ENCODE peak calls at places on chromosomes 7 and 10, in seven cellular contexts. A, Y, L, Z, T, F and X are unnamed samples.

GRCh38 chr7:124720195-124720594 is 45.4 kb downstream of the GPR37 start:
- DNase-seq in T (no peak), Z (no peak), F (no peak), A (no peak), L (no peak), Y (no peak), X (no peak)

GRCh38 chr10:129525408-129525807 is 58.4 kb downstream of the MGMT start:
- DNase-seq in Y (no peak), F (peak; percentile 22), T (no peak), Z (no peak), A (no peak), L (no peak), X (no peak)

GRCh38 chr7:151961536-151961935 is 5.3 kb downstream of the GALNTL5 start:
- DNase-seq in T (no peak), Z (no peak), Y (no peak), L (no peak), F (no peak), A (no peak), X (no peak)

GRCh38 chr7:81007053-81007452 is 88.2 kb upstream of the SEMA3C start:
- DNase-seq in L (no peak), A (no peak), Y (no peak), F (no peak), Z (no peak), T (no peak), X (no peak)

GRCh38 chr7:94069154-94069739 is 65.1 kb upstream of the BET1 start:
- DNase-seq in F (no peak), A (no peak), Y (no peak), L (no peak), Z (no peak), T (no peak), X (no peak)

GRCh38 chr10:96706331-96706853 is 13.9 kb downstream of the PIK3AP1 start:
- DNase-seq in Y (no peak), Z (no peak), F (no peak), L (no peak), T (no peak), A (no peak), X (no peak)

GRCh38 chr10:105586451-105587098 is 945.5 kb downstream of the SORCS3 start:
- DNase-seq in Z (no peak), Y (no peak), A (no peak), T (no peak), F (no peak), L (no peak), X (no peak)

GRCh38 chr10:121753726-121754476 is 155.7 kb upstream of the FGFR2 start:
- DNase-seq in Z (no peak), L (no peak), F (no peak), T (no peak), Y (no peak), A (no peak), X (no peak)

GRCh38 chr10:6920072-6921019 is 340.3 kb upstream of the PRKCQ start:
- DNase-seq in F (peak; percentile 58), Y (peak; percentile 73), T (peak; percentile 87), Z (peak; percentile 69), L (peak; percentile 77), A (peak; percentile 49), X (peak; percentile 24)

GRCh38 chr7:109873296-109873695 is 1217.6 kb upstream of the LRRN3 start:
- DNase-seq in T (peak; percentile 20), Y (peak; percentile 56), F (no peak), Z (no peak), A (no peak), L (peak; percentile 52), X (no peak)

GRCh38 chr10:123994417-123995081 is 98.8 kb downstream of the CHST15 start:
- DNase-seq in F (peak; percentile 87), A (peak; percentile 60), L (peak; percentile 90), Z (peak; percentile 87), T (peak; percentile 89), Y (peak; percentile 91), X (peak; percentile 92)

GRCh38 chr10:80137031-80137712 is 4.6 kb downstream of the PLAC9 start:
- DNase-seq in A (no peak), L (no peak), T (no peak), F (no peak), Z (peak; percentile 62), Y (no peak), X (peak; percentile 76)

GRCh38 chr10:31768467-31768866 is 160.2 kb downstream of the ARHGAP12 start:
- DNase-seq in F (no peak), L (no peak), A (no peak), T (no peak), Z (no peak), Y (no peak), X (no peak)

GRCh38 chr10:94890264-94891022 is 48.0 kb upstream of the CYP2C9 start:
- DNase-seq in Z (no peak), Y (no peak), A (no peak), T (no peak), L (no peak), F (no peak), X (no peak)

GRCh38 chr7:1033546-1034145 is 10.7 kb upstream of the GPR146 start:
- DNase-seq in L (no peak), F (no peak), A (no peak), T (no peak), Y (no peak), Z (no peak), X (no peak)

GRCh38 chr10:8663131-8663530 is 608.6 kb downstream of the GATA3 start:
- DNase-seq in T (no peak), F (no peak), Z (no peak), L (no peak), A (no peak), Y (no peak), X (no peak)

GRCh38 chr10:34716958-34717357 is 98.1 kb downstream of the PARD3 start:
- DNase-seq in Y (no peak), T (no peak), Z (no peak), A (no peak), F (no peak), L (no peak), X (no peak)

GRCh38 chr10:60611291-60611747 is 167.0 kb upstream of the CDK1 start:
- DNase-seq in L (no peak), Z (no peak), A (no peak), F (no peak), T (no peak), Y (no peak), X (no peak)

GRCh38 chr10:120456143-120456625 is 843 bp upstream of the PLPP4 start:
- DNase-seq in Y (no peak), A (no peak), T (no peak), L (no peak), Z (no peak), F (no peak), X (no peak)

GRCh38 chr7:70193514-70193913 is 595.2 kb downstream of the AUTS2 start:
- DNase-seq in F (no peak), L (peak; percentile 11), T (no peak), A (no peak), Z (no peak), Y (no peak), X (no peak)

GRCh38 chr7:75892634-75893272 is 13.9 kb downstream of the RHBDD2 start:
- DNase-seq in Z (peak; percentile 57), Y (peak; percentile 72), A (no peak), F (no peak), T (peak; percentile 90), L (peak; percentile 33), X (no peak)

GRCh38 chr7:120842131-120842621 is 15.8 kb downstream of the TSPAN12 start:
- DNase-seq in F (no peak), Z (no peak), T (no peak), A (no peak), Y (no peak), L (no peak), X (no peak)

GRCh38 chr7:45292481-45292880 is 134.9 kb downstream of the RAMP3 start:
- DNase-seq in Y (no peak), T (no peak), L (no peak), A (no peak), F (no peak), Z (peak; percentile 30), X (no peak)

DNA sequence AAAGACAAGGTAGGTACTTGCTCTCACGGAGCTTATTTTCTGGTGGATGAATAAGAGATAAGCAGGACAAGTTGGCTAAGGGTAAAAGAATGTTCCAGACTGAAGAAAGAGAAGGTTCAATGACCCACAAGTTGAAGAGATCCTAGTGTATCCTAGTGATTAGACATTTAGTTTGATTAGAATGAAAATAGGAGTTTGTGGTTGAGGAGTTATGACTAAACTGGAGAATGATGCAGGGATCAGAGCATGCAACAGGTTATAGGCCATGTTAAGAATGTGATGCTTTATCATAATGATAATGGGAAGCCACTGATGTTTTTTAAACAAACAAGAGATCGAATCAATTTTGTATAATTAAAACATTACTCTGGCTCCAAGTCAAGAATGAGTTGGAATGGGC is 357.2 kb downstream of the HPSE2 start:
- DNase-seq in T (no peak), A (no peak), Y (no peak), L (no peak), Z (no peak), F (no peak), X (no peak)
- H3K4me1 ChIP-seq in T (no peaks in the 10 kb centered on the region), A (no peaks in the 10 kb centered on the region), Y (no peaks in the 10 kb centered on the region), L (peaks cover 6% of the 10 kb centered on the region), Z (no peaks in the 10 kb centered on the region), F (no peaks in the 10 kb centered on the region), X (peaks cover 10% of the 10 kb centered on the region)

GRCh38 chr10:77711683-77712049 is 74.1 kb upstream of the KCNMA1 start:
- DNase-seq in F (no peak), Y (no peak), T (no peak), L (no peak), Z (no peak), A (no peak), X (no peak)
- H3K4me3 ChIP-seq in F (no peak overlapping the region), Y (no peak overlapping the region), T (no peak overlapping the region), L (no peak overlapping the region), Z (no peak overlapping the region), A (no peak overlapping the region), X (no peak overlapping the region)

GRCh38 chr7:100891555-100891954 is 2.0 kb upstream of the UFSP1 start:
- DNase-seq in Y (no peak), A (no peak), L (no peak), Z (no peak), T (no peak), F (no peak), X (no peak)

GRCh38 chr7:100890640-100891521 is 1.4 kb upstream of the UFSP1 start:
- DNase-seq in F (no peak), Y (no peak), A (no peak), T (no peak), Z (no peak), L (no peak), X (no peak)

GRCh38 chr7:100893910-100894763 is 1.6 kb downstream of the ACHE start:
- DNase-seq in T (no peak), Y (no peak), A (no peak), Z (no peak), L (no peak), F (no peak), X (no peak)

GRCh38 chr7:100893318-100893895 is 2.3 kb downstream of the ACHE start:
- DNase-seq in Y (no peak), F (no peak), T (no peak), L (no peak), A (no peak), Z (no peak), X (no peak)

GRCh38 chr7:100892364-100893317 is 3.0 kb downstream of the ACHE start:
- DNase-seq in L (no peak), T (no peak), Y (no peak), F (no peak), A (no peak), Z (no peak), X (no peak)
- H3K4me1 ChIP-seq in L (peaks cover 67% of the 10 kb centered on the region), T (peaks cover 55% of the 10 kb centered on the region), Y (no peaks in the 10 kb centered on the region), F (peaks cover 25% of the 10 kb centered on the region), A (peaks cover 8% of the 10 kb centered on the region), Z (peaks cover 32% of the 10 kb centered on the region), X (peaks cover 12% of the 10 kb centered on the region)

DNA sequence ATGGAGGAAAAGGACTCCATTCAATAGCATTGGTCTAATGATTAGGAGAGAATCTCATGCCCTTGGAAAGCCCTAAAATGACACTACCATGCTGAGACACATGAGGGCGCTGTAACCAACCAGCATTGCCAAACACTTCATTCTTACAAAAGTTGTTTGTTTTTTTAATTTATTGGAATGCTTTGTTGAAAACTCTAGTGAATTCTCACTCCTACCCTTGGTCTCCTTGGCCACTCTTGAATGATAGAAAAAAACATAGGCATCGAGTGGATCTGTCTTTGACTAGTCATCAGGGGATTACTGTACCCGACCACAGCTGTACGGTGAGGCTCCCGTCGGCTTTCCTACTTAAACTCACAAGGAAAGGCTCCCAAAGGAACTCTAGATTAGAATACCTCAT is 29.3 kb upstream of the ADD3 start:
- DNase-seq in A (no peak), Y (no peak), T (peak; percentile 42), F (no peak), L (peak; percentile 76), Z (peak; percentile 40), X (no peak)
- H3K4me3 ChIP-seq in A (no peak overlapping the region), Y (no peak overlapping the region), T (no peak overlapping the region), F (no peak overlapping the region), L (no peak overlapping the region), Z (no peak overlapping the region), X (no peak overlapping the region)